ENCODE peak calls at places on chromosomes 16 and 17, in ten cellular contexts. R is transverse colon, M is gastrocnemius medialis, G is body of pancreas, J is heart left ventricle, C is IMR-90, X is HCT116, D is Peyer's patch, T is stomach, A is upper lobe of left lung. I is an unnamed sample.

GRCh38 chr16:49910761-49911160 is 54.8 kb upstream of the ZNF423 start:
- DNase-seq in R (no peak), M (no peak), G (no peak), J (no peak), C (no peak), X (no peak), D (no peak), T (no peak), A (peak; percentile 63), I (no peak)

GRCh38 chr17:37698132-37698615 is 46.7 kb downstream of the HNF1B start:
- DNase-seq in R (no peak), M (no peak), G (peak; percentile 35), J (no peak), C (peak; percentile 79), X (peak; percentile 16), D (no peak), T (no peak), A (no peak), I (no peak)

GRCh38 chr17:72419866-72420774 is 299.3 kb downstream of the SOX9 start:
- DNase-seq in R (peak; percentile 24), M (no peak), G (no peak), J (no peak), C (no peak), X (no peak), D (no peak), T (no peak), A (no peak), I (peak; percentile 72)

GRCh38 chr16:67942200-67942509 is 1.8 kb downstream of the LCAT start:
- DNase-seq in R (no peak), M (no peak), G (no peak), J (no peak), C (peak; percentile 20), X (no peak), D (peak; percentile 65), T (no peak), A (no peak), I (no peak)

GRCh38 chr17:78000351-78000750 is 41.8 kb downstream of the TNRC6C start:
- DNase-seq in R (no peak), M (no peak), G (no peak), J (no peak), C (peak; percentile 60), X (no peak), D (no peak), T (no peak), A (no peak), I (no peak)

GRCh38 chr16:1026784-1027415 is 45.3 kb downstream of the SOX8 start:
- DNase-seq in R (no peak), M (no peak), G (no peak), J (no peak), C (no peak), X (no peak), D (no peak), T (no peak), A (peak; percentile 54), I (peak; percentile 51)

GRCh38 chr17:30824002-30824355 is 513 bp downstream of the CRLF3 start:
- DNase-seq in R (peak; percentile 43), M (no peak), G (peak; percentile 11), J (no peak), C (no peak), X (no peak), D (no peak), T (no peak), A (no peak), I (no peak)

GRCh38 chr17:17696871-17697633 is 15.8 kb downstream of the RAI1 start:
- DNase-seq in R (no peak), M (no peak), G (peak; percentile 58), J (no peak), C (no peak), X (no peak), D (no peak), T (peak; percentile 54), A (no peak), I (no peak)

GRCh38 chr17:77110006-77110374 is 30.8 kb upstream of the SEC14L1 start:
- DNase-seq in R (no peak), M (peak; percentile 23), G (no peak), J (peak; percentile 54), C (peak; percentile 28), X (no peak), D (no peak), T (no peak), A (no peak), I (no peak)

GRCh38 chr16:22264786-22265185 is 32.4 kb upstream of the POLR3E start:
- DNase-seq in R (no peak), M (no peak), G (no peak), J (no peak), C (no peak), X (no peak), D (no peak), T (no peak), A (no peak), I (no peak)

DNA sequence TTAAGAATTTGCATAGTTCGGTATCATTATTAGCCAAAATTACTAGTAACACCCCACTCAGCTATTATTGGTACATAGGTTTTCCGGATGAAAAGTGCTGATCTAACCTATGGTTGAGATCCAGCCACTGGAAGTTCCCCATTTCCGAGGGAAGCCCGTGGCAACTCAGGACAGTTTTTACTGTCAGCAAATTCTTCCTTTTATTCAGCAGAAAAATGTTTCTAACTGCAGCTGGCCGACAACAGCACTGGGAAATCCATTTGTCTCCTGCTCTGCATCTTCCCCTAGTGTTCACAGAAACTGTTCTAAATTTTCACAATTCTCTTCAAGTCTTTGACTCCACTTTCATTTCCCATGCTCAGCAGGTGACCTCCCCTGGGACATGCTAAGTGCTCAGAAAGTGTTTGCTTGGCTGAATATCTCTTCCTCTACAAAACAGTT is 15.6 kb upstream of the MMD start:
- DNase-seq in R (no peak), M (no peak), G (peak; percentile 32), J (no peak), C (no peak), X (no peak), D (no peak), T (no peak), A (no peak), I (no peak)
- TF ChIP-seq POLR2A in R (no peak), M (no peak), G (no peak), J (no peak), C (no peak), X (no peak), D (no peak), T (no peak), A (no peak), I (no peak)

GRCh38 chr17:50661348-50661747 is 26.7 kb downstream of the ABCC3 start:
- DNase-seq in R (no peak), M (no peak), G (no peak), J (no peak), C (no peak), X (no peak), D (no peak), T (no peak), A (no peak), I (no peak)
- H3K27ac ChIP-seq in R (peak overlapping the region; percentile 79), M (peak overlapping the region; percentile 2), G (peak overlapping the region; percentile 57), J (no peak overlapping the region), C (peak overlapping the region; percentile 72), X (peak overlapping the region; percentile 96), D (no peak overlapping the region), T (peak overlapping the region; percentile 81), A (peak overlapping the region; percentile 80), I (peak overlapping the region; percentile 83)

DNA sequence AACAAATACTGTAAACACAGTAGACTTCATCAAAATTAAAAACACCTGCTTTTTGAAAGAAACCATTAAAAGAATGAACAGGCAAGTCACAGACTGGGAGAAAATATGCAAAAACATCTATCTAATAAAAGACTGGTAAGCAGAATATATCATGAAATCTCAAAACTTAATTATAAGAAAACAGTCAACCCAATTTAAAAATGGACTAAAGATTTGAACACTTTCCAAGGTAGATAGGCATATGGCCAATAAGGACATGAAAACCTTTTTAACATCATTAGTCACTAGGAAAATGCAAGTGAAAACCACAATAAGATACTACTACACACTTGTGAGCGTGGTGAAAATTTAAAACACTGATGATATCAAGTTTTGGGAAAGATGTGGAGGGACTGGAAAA is 218.7 kb downstream of the CEP112 start:
- DNase-seq in R (no peak), M (no peak), G (no peak), J (no peak), C (no peak), X (no peak), D (no peak), T (no peak), A (no peak), I (no peak)
- H3K36me3 ChIP-seq in R (no peaks in the 10 kb centered on the region), M (no peaks in the 10 kb centered on the region), G (no peaks in the 10 kb centered on the region), J (no peaks in the 10 kb centered on the region), C (no peaks in the 10 kb centered on the region), X (no peaks in the 10 kb centered on the region), D (no peaks in the 10 kb centered on the region), T (no peaks in the 10 kb centered on the region), A (no peaks in the 10 kb centered on the region), I (no peaks in the 10 kb centered on the region)

GRCh38 chr17:82029391-82029790 is 2.1 kb upstream of the RAC3 start:
- DNase-seq in R (no peak), M (no peak), G (no peak), J (no peak), C (no peak), X (no peak), D (no peak), T (no peak), A (peak; percentile 73), I (no peak)

GRCh38 chr17:82029990-82030469 is 1.4 kb upstream of the RAC3 start:
- DNase-seq in R (no peak), M (no peak), G (no peak), J (no peak), C (no peak), X (no peak), D (no peak), T (no peak), A (peak; percentile 83), I (no peak)

GRCh38 chr17:82031303-82031884 is at the start of gene RAC3:
- DNase-seq in R (no peak), M (no peak), G (no peak), J (no peak), C (peak; percentile 11), X (no peak), D (no peak), T (no peak), A (peak; percentile 85), I (no peak)

GRCh38 chr17:82031885-82032627 is 578 bp downstream of the RAC3 start:
- DNase-seq in R (peak; percentile 80), M (no peak), G (peak; percentile 60), J (no peak), C (no peak), X (no peak), D (peak; percentile 81), T (peak; percentile 74), A (peak; percentile 88), I (no peak)

GRCh38 chr17:82030470-82031302 is 792 bp upstream of the RAC3 start:
- DNase-seq in R (peak; percentile 91), M (peak; percentile 68), G (peak; percentile 80), J (peak; percentile 79), C (peak; percentile 79), X (peak; percentile 72), D (peak; percentile 93), T (peak; percentile 90), A (peak; percentile 96), I (peak; percentile 89)
- TF ChIP-seq POLR2A in R (peak; percentile 46), M (peak; percentile 11), G (no peak), J (no peak), C (no peak), X (no peak), D (no peak), T (no peak), A (no peak), I (no peak)

GRCh38 chr16:23948949-23949392 is 113.2 kb downstream of the PRKCB start:
- DNase-seq in R (peak; percentile 53), M (no peak), G (peak; percentile 25), J (no peak), C (no peak), X (no peak), D (no peak), T (peak; percentile 27), A (no peak), I (no peak)
- H3K27ac ChIP-seq in R (peak overlapping the region; percentile 48), M (no peak overlapping the region), G (no peak overlapping the region), J (no peak overlapping the region), C (no peak overlapping the region), X (no peak overlapping the region), D (peak overlapping the region; percentile 77), T (peak overlapping the region; percentile 16), A (peak overlapping the region; percentile 49), I (no peak overlapping the region)

I was measured in breast epithelium.